ENCODE peak calls at places on chromosomes 6 and 20, in four cellular contexts. K is naive thymus-derived CD8-positive, alpha-beta T cell; C is CD8-positive, alpha-beta memory T cell; V is GM20000. D is an unnamed sample.

GRCh38 chr6:128456510-128457244 is 63.7 kb downstream of the PTPRK start:
- DNase-seq in K (no peak), C (no peak), V (no peak), D (no peak)

GRCh38 chr6:5361371-5361770 is 100.1 kb downstream of the FARS2 start:
- DNase-seq in K (no peak), C (no peak), V (no peak), D (no peak)

GRCh38 chr6:127457444-127458064 is 1.6 kb downstream of the KIAA0408 start:
- DNase-seq in K (no peak), C (no peak), V (no peak), D (no peak)

GRCh38 chr20:59182401-59183044 is 18.9 kb downstream of the ZNF831 start:
- DNase-seq in K (no peak), C (no peak), V (no peak), D (no peak)

GRCh38 chr6:89828988-89829590 is 591 bp upstream of the CASP8AP2 start:
- DNase-seq in K (no peak), C (no peak), V (peak; percentile 24), D (peak; percentile 6)

GRCh38 chr6:117911660-117912059 is 4.6 kb downstream of the SLC35F1 start:
- DNase-seq in K (no peak), C (no peak), V (no peak), D (no peak)

GRCh38 chr20:56924976-56925695 is 296.0 kb downstream of the TFAP2C start:
- DNase-seq in K (no peak), C (no peak), V (peak; percentile 18), D (no peak)

GRCh38 chr20:17530716-17531536 is at the start of gene BFSP1:
- DNase-seq in K (no peak), C (no peak), V (peak; percentile 60), D (peak; percentile 76)

GRCh38 chr6:53031281-53031680 is 33.9 kb upstream of the FBXO9 start:
- DNase-seq in K (no peak), C (no peak), V (no peak), D (no peak)

GRCh38 chr20:54122189-54122588 is 51.6 kb downstream of the CYP24A1 start:
- DNase-seq in K (no peak), C (no peak), V (no peak), D (no peak)

GRCh38 chr20:41248371-41249024 is 69.0 kb downstream of the ZHX3 start:
- DNase-seq in K (no peak), C (no peak), V (no peak), D (no peak)

GRCh38 chr6:84847349-84848160 is 83.2 kb upstream of the TBX18 start:
- DNase-seq in K (no peak), C (no peak), V (no peak), D (no peak)

GRCh38 chr6:105545206-105545920 is 142.5 kb upstream of the PREP start:
- DNase-seq in K (no peak), C (no peak), V (no peak), D (no peak)

GRCh38 chr6:18047406-18047805 is 60.0 kb upstream of the KIF13A start:
- DNase-seq in K (no peak), C (no peak), V (no peak), D (no peak)

GRCh38 chr6:3904518-3904917 is 55.3 kb downstream of the FAM50B start:
- DNase-seq in K (no peak), C (no peak), V (no peak), D (no peak)

GRCh38 chr6:1418471-1419191 is 29.3 kb downstream of the FOXF2 start:
- DNase-seq in K (no peak), C (no peak), V (no peak), D (no peak)

GRCh38 chr6:31634131-31634530 is 13.6 kb downstream of the PRRC2A start:
- DNase-seq in K (no peak), C (no peak), V (no peak), D (no peak)

GRCh38 chr20:46573234-46573633 is 22.8 kb upstream of the OCSTAMP start:
- DNase-seq in K (no peak), C (no peak), V (no peak), D (no peak)